ENCODE peak calls at places on chromosomes 11 and 22, in nine cellular contexts. W, I, O, D, Y, F, C, X and T are unnamed samples.

GRCh38 chr22:47029244-47030001 is 267.0 kb downstream of the TBC1D22A start:
- DNase-seq in O (no peak), I (no peak), W (no peak), X (no peak), D (peak), C (peak), F (no peak), Y (no peak), T (no peak)

GRCh38 chr11:116906479-116906878 is 69.1 kb upstream of the APOA1 start:
- DNase-seq in C (no peak), I (no peak), X (no peak), W (no peak), Y (no peak), F (no peak), O (no peak), D (no peak), T (no peak)

GRCh38 chr11:6862961-6863360 is at the start of gene OR10A2:
- DNase-seq in X (no peak), D (no peak), W (peak), F (no peak), C (no peak), O (no peak), I (peak), Y (no peak), T (peak)

GRCh38 chr11:35717043-35717442 is 54.5 kb downstream of the TRIM44 start:
- DNase-seq in I (peak), W (no peak), D (no peak), C (no peak), O (peak), X (peak), Y (no peak), F (no peak), T (no peak)

GRCh38 chr22:35484651-35485372 is 55.8 kb upstream of the RASD2 start:
- DNase-seq in F (no peak), O (peak), X (no peak), I (no peak), Y (no peak), W (peak), D (no peak), C (no peak), T (no peak)

GRCh38 chr11:96272542-96273306 is 70.3 kb downstream of the MAML2 start:
- DNase-seq in F (peak), C (no peak), W (no peak), I (peak), Y (no peak), X (no peak), D (no peak), O (no peak), T (no peak)

GRCh38 chr11:112731538-112731937 is 229.7 kb upstream of the NCAM1 start:
- DNase-seq in D (no peak), O (no peak), I (no peak), Y (no peak), F (no peak), C (no peak), X (no peak), W (no peak), T (no peak)

GRCh38 chr11:13009921-13010736 is 1.0 kb downstream of the RASSF10 start:
- DNase-seq in Y (peak), F (no peak), D (peak), W (no peak), I (peak), O (peak), C (no peak), X (peak), T (peak)

DNA sequence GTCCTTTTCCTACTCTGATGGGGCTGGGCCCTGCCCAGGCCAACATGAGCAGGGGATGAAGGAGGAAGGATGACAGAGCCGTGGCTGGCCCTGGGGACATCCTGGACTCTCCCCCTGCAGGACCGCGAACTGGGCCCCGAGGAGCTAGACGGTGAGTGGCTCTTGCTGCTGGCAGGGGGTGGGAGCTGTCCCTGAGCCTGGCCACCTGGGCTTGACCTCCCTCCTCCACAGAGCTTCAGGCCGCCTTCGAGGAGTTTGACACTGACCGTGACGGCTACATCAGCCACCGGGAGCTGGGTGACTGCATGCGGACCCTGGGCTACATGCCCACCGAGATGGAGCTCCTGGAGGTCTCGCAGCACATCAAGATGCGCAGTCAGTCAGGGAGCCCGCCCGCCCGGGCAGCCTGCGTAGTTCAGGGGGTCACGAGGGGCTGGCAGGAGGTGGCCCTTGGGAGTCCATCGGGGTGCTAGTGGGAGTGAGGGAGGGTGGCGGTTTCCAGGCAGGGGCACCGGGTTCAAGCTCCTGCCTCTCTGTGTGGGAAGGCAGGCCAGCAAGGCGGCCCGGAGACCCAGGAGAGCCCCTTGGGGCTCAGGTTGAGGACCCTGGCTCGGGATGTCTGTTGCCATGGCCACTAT is 1.0 kb downstream of the CABP4 start:
- DNase-seq in I (no peak), Y (no peak), D (peak), C (peak), O (no peak), F (no peak), X (no peak), W (no peak), T (no peak)
- TF ChIP-seq CTCF in I (no peak), Y (no peak), D (no peak), C (no peak), O (no peak), F (no peak), X (no peak), W (no peak), T (no peak)

GRCh38 chr11:121119444-121119843 is 18.4 kb downstream of the TECTA start:
- DNase-seq in C (no peak), X (no peak), Y (no peak), D (no peak), O (no peak), W (no peak), I (no peak), F (no peak), T (peak)

GRCh38 chr11:121117753-121118152 is 16.7 kb downstream of the TECTA start:
- DNase-seq in W (no peak), I (no peak), O (no peak), F (no peak), C (no peak), D (no peak), X (no peak), Y (no peak), T (no peak)

GRCh38 chr11:121127809-121128208 is 26.8 kb downstream of the TECTA start:
- DNase-seq in I (no peak), F (no peak), O (no peak), X (no peak), C (no peak), W (no peak), D (no peak), Y (no peak), T (no peak)

GRCh38 chr11:121123670-121124069 is 22.6 kb downstream of the TECTA start:
- DNase-seq in O (no peak), Y (no peak), X (no peak), D (no peak), W (no peak), F (no peak), C (no peak), I (no peak), T (no peak)

GRCh38 chr11:121122328-121122727 is 21.3 kb downstream of the TECTA start:
- DNase-seq in W (no peak), I (no peak), F (no peak), C (no peak), D (no peak), X (no peak), Y (no peak), O (no peak), T (no peak)
- TF ChIP-seq CTCF in W (no peak), I (no peak), F (no peak), C (no peak), D (no peak), X (no peak), Y (no peak), O (no peak), T (no peak)

GRCh38 chr22:39462443-39463147 is 5.8 kb downstream of the MGAT3 start:
- DNase-seq in O (peak), Y (peak), D (peak), I (peak), C (no peak), X (peak), F (no peak), W (no peak), T (no peak)
- TF ChIP-seq CTCF in O (peak), Y (no peak), D (no peak), I (peak), C (no peak), X (peak), F (no peak), W (no peak), T (no peak)

DNA sequence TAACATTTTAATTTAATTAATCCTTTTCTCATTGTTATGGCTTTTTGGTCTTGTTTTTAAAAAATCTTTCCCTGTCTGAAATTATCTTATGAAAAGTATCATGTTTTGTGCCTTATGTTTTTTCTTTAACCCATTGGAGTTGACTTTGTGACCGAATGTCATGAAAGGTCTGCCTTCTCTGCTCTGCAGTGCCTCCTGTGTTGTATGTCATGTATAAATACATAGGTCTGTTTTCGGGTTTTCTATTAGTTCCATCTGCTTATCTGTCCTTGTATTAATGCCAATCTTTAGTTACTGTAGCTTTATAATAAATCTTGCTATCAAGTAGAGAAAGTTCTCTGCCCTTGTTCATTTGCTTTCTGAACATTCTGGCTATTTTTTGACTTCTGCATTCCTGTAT is 73.0 kb downstream of the ZBTB44 start:
- DNase-seq in C (no peak), I (peak), Y (no peak), O (no peak), D (no peak), W (no peak), F (no peak), X (no peak), T (no peak)
- TF ChIP-seq CTCF in C (no peak), I (peak), Y (no peak), O (peak), D (no peak), W (no peak), F (no peak), X (no peak), T (no peak)

GRCh38 chr11:17473071-17473744 is 3.4 kb downstream of the ABCC8 start:
- DNase-seq in I (peak), Y (peak), D (no peak), W (peak), X (no peak), C (no peak), F (no peak), O (peak), T (peak)
- TF ChIP-seq CTCF in I (peak), Y (peak), D (no peak), W (peak), X (no peak), C (no peak), F (peak), O (peak), T (no peak)